ENCODE peak calls at places on chromosomes 6 and 20, in nine cellular contexts. G is H7; O is GM04504; H is activated CD8-positive, alpha-beta memory T cell treated with anti-CD3 and anti-CD28 coated beads for 48 hours; R is aorta; U is brain microvascular endothelial cell; I is Calu3; X is IMR-90; T is CD8-positive, alpha-beta memory T cell. J is an unnamed sample.

GRCh38 chr6:49582529-49582928 is 32.1 kb downstream of the C6orf141 start:
- DNase-seq in G (no peak), O (no peak), H (no peak), R (no peak), U (no peak), I (no peak), X (no peak), T (no peak), J (no peak)

GRCh38 chr20:61387204-61387958 is 135.3 kb downstream of the CDH4 start:
- DNase-seq in G (peak; percentile 91), O (peak; percentile 18), H (no peak), R (peak; percentile 71), U (peak; percentile 1), I (no peak), X (peak; percentile 41), T (no peak), J (no peak)

GRCh38 chr6:14550817-14551216 is 433.2 kb downstream of the CD83 start:
- DNase-seq in G (no peak), O (no peak), H (no peak), R (no peak), U (no peak), I (no peak), X (peak; percentile 17), T (no peak), J (peak; percentile 21)

GRCh38 chr20:53743607-53744260 is 150.1 kb upstream of the ZNF217 start:
- DNase-seq in G (no peak), O (no peak), H (no peak), R (no peak), U (no peak), I (no peak), X (no peak), T (no peak), J (no peak)

GRCh38 chr20:61559706-61560315 is 307.8 kb downstream of the CDH4 start:
- DNase-seq in G (no peak), O (no peak), H (no peak), R (no peak), U (no peak), I (no peak), X (no peak), T (no peak), J (no peak)

GRCh38 chr20:21125072-21125848 is 622 bp upstream of the KIZ start:
- DNase-seq in G (peak; percentile 33), O (no peak), H (no peak), R (peak; percentile 81), U (peak; percentile 46), I (peak; percentile 12), X (peak; percentile 41), T (no peak), J (no peak)

GRCh38 chr6:111750753-111751684 is 122.2 kb downstream of the FYN start:
- DNase-seq in G (peak; percentile 48), O (no peak), H (no peak), R (no peak), U (peak; percentile 83), I (no peak), X (peak; percentile 65), T (peak; percentile 82), J (no peak)

GRCh38 chr6:24205020-24205492 is 79.0 kb downstream of the NRSN1 start:
- DNase-seq in G (peak; percentile 12), O (peak; percentile 8), H (no peak), R (no peak), U (peak; percentile 41), I (peak; percentile 50), X (peak; percentile 38), T (no peak), J (no peak)

GRCh38 chr6:47276377-47276776 is 33.3 kb downstream of the TNFRSF21 start:
- DNase-seq in G (no peak), O (no peak), H (no peak), R (no peak), U (no peak), I (no peak), X (peak; percentile 5), T (no peak), J (no peak)

GRCh38 chr20:58584881-58585752 is 66.0 kb upstream of the STX16 start:
- DNase-seq in G (no peak), O (no peak), H (no peak), R (peak; percentile 25), U (no peak), I (no peak), X (peak; percentile 73), T (no peak), J (no peak)

J was measured in tibial nerve.